ENCODE peak calls at places on chromosomes 5 and 9, in eight cellular contexts. G is heart left ventricle; P is CD4-positive, CD25-positive, alpha-beta regulatory T cell; Y is tibial nerve; N is naive thymus-derived CD4-positive, alpha-beta T cell; J is stomach; U is mucosa of descending colon; L is NT2/D1. D is an unnamed sample. For H3K4me1, the result is how much of the 10 kb centered on the place peaks cover.

GRCh38 chr9:126506361-126507317 is 107.1 kb upstream of the LMX1B start:
- DNase-seq in G (no peak), P (no peak), Y (no peak), N (no peak), J (no peak), U (no peak), L (no peak), D (no peak)

GRCh38 chr9:37283730-37284235 is 138.7 kb upstream of the GRHPR start:
- DNase-seq in G (no peak), P (no peak), Y (no peak), N (no peak), J (no peak), U (no peak), L (no peak), D (peak)

GRCh38 chr5:10735569-10736255 is 25.3 kb downstream of the DAP start:
- DNase-seq in G (no peak), P (no peak), Y (no peak), N (no peak), J (no peak), U (no peak), L (no peak), D (no peak)

GRCh38 chr5:133731951-133732350 is 119.6 kb upstream of the FSTL4 start:
- DNase-seq in G (peak), P (no peak), Y (no peak), N (no peak), J (no peak), U (no peak), L (no peak), D (no peak)

GRCh38 chr9:113785334-113785733 is 90.8 kb upstream of the ZNF618 start:
- DNase-seq in G (no peak), P (no peak), Y (no peak), N (no peak), J (peak), U (no peak), L (no peak), D (no peak)

GRCh38 chr5:140205216-140205615 is 30.2 kb downstream of the CYSTM1 start:
- DNase-seq in G (no peak), P (no peak), Y (no peak), N (no peak), J (no peak), U (no peak), L (no peak), D (no peak)

GRCh38 chr9:15469862-15470261 is 40.9 kb downstream of the PSIP1 start:
- DNase-seq in G (no peak), P (no peak), Y (no peak), N (no peak), J (no peak), U (no peak), L (no peak), D (no peak)

GRCh38 chr5:34822921-34823715 is 15.8 kb upstream of the TTC23L start:
- DNase-seq in G (no peak), P (no peak), Y (no peak), N (no peak), J (no peak), U (no peak), L (no peak), D (no peak)

GRCh38 chr9:7452378-7452777 is 347.2 kb downstream of the DMAC1 start:
- DNase-seq in G (no peak), P (no peak), Y (no peak), N (no peak), J (no peak), U (no peak), L (no peak), D (no peak)

GRCh38 chr5:178069909-178070308 is 43.4 kb upstream of the N4BP3 start:
- DNase-seq in G (no peak), P (peak), Y (no peak), N (no peak), J (no peak), U (no peak), L (no peak), D (peak)

GRCh38 chr5:178068293-178068692 is 45.0 kb upstream of the N4BP3 start:
- DNase-seq in G (no peak), P (no peak), Y (no peak), N (no peak), J (no peak), U (no peak), L (no peak), D (no peak)

GRCh38 chr5:178072749-178073148 is 40.6 kb upstream of the N4BP3 start:
- DNase-seq in G (no peak), P (no peak), Y (no peak), N (no peak), J (no peak), U (no peak), L (no peak), D (no peak)

GRCh38 chr5:178074266-178074952 is 38.9 kb upstream of the N4BP3 start:
- DNase-seq in G (no peak), P (no peak), Y (no peak), N (no peak), J (no peak), U (no peak), L (no peak), D (no peak)

GRCh38 chr5:178071108-178071507 is 42.2 kb upstream of the N4BP3 start:
- DNase-seq in G (no peak), P (no peak), Y (no peak), N (no peak), J (no peak), U (no peak), L (no peak), D (no peak)
- H3K4me1 ChIP-seq in G (under half), P (under half), Y (under half), N (under half), J (under half), U (under half), L (under half), D (under half)

GRCh38 chr9:137111788-137112563 is 2.6 kb downstream of the DPP7 start:
- DNase-seq in G (no peak), P (no peak), Y (no peak), N (no peak), J (no peak), U (no peak), L (no peak), D (no peak)
- H3K4me1 ChIP-seq in G (under half), P (under half), Y (under half), N (under half), J (under half), U (under half), L (under half), D (under half)

GRCh38 chr9:14352549-14352948 is 38.6 kb upstream of the NFIB start:
- DNase-seq in G (no peak), P (no peak), Y (no peak), N (no peak), J (no peak), U (no peak), L (no peak), D (no peak)
- H3K4me1 ChIP-seq in G (half or more), P (under half), Y (under half), N (under half), J (under half), U (under half), L (under half), D (under half)

DNA sequence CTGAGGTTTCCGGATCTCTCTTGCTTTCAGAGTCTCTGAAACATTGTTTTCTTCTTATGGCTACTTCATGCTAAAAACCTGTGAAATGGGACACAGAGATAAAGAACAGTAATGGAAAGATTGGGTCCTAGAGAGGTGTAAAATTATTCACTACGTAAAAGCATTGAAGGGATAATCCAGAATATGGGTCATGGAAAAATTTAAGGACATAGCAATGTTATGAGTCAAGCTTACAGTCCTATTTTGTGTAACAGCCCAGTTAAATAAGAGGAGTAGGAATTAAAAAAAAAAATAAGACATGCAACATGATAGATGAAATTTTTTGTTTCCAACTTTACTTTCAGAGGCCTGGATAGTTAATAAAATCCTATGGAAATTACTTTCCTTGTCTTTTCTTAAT is 61.9 kb upstream of the ELL2 start:
- DNase-seq in G (no peak), P (no peak), Y (no peak), N (no peak), J (no peak), U (no peak), L (no peak), D (no peak)
- H3K4me1 ChIP-seq in G (under half), P (under half), Y (under half), N (under half), J (under half), U (under half), L (under half), D (under half)

GRCh38 chr9:131874916-131875670 is 135.2 kb upstream of the RAPGEF1 start:
- DNase-seq in G (no peak), P (no peak), Y (no peak), N (no peak), J (no peak), U (no peak), L (no peak), D (no peak)
- H3K4me1 ChIP-seq in G (under half), P (under half), Y (under half), N (under half), J (under half), U (under half), L (under half), D (under half)

GRCh38 chr5:119360905-119361605 is 5.2 kb downstream of the TNFAIP8 start:
- DNase-seq in G (no peak), P (no peak), Y (no peak), N (no peak), J (no peak), U (no peak), L (no peak), D (no peak)

GRCh38 chr5:119357815-119358559 is 2.2 kb downstream of the TNFAIP8 start:
- DNase-seq in G (no peak), P (no peak), Y (no peak), N (no peak), J (no peak), U (no peak), L (no peak), D (peak)

GRCh38 chr5:119357309-119357708 is 1.5 kb downstream of the TNFAIP8 start:
- DNase-seq in G (no peak), P (no peak), Y (no peak), N (no peak), J (no peak), U (no peak), L (no peak), D (no peak)

GRCh38 chr5:119359737-119360413 is 4.1 kb downstream of the TNFAIP8 start:
- DNase-seq in G (no peak), P (no peak), Y (no peak), N (no peak), J (no peak), U (no peak), L (no peak), D (no peak)

DNA sequence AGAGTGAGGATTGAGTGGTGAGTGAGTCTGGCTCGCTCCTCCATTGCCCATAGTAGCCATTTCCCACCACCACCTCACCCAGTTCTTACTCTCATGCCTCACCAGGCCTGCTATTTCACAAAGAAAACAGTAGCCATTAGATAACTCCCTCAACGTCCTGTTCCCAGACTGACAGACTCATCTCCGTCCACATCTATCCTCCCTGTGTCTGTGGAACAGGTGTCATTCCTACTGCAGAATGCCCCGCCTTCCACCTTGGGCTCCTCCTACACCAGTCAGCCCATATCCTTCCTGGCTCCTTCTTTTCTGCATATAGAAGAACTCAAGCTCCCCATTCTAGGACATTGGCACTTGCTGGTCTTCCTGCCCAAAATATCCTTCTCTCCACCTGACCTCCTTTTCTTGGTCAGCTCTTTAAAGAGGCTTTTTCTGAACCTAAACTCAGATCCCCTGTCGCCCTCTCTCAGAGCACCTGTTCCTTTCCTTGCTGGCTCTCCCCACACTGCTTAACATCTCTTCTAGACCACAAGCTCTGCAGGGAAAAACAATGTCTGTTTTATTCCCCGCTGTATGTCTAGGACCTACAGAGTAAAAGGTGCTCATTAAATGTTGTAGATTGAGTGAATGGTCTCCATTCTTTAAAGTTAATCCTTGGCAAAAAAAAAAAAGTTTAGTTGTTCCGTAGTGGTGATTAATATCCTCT is 3.2 kb downstream of the TNFAIP8 start:
- DNase-seq in G (no peak), P (no peak), Y (no peak), N (no peak), J (no peak), U (no peak), L (no peak), D (no peak)
- H3K4me1 ChIP-seq in G (under half), P (half or more), Y (under half), N (half or more), J (under half), U (under half), L (under half), D (under half)

GRCh38 chr5:142783601-142784291 is 13.6 kb downstream of the ARHGAP26 start:
- DNase-seq in G (peak), P (no peak), Y (no peak), N (no peak), J (no peak), U (no peak), L (no peak), D (no peak)

GRCh38 chr5:142785211-142785610 is 15.0 kb downstream of the ARHGAP26 start:
- DNase-seq in G (no peak), P (no peak), Y (no peak), N (no peak), J (no peak), U (no peak), L (no peak), D (no peak)

GRCh38 chr5:142782976-142783539 is 12.9 kb downstream of the ARHGAP26 start:
- DNase-seq in G (peak), P (no peak), Y (peak), N (no peak), J (no peak), U (no peak), L (no peak), D (no peak)

GRCh38 chr5:142780871-142781270 is 10.7 kb downstream of the ARHGAP26 start:
- DNase-seq in G (peak), P (no peak), Y (no peak), N (no peak), J (no peak), U (no peak), L (no peak), D (no peak)

DNA sequence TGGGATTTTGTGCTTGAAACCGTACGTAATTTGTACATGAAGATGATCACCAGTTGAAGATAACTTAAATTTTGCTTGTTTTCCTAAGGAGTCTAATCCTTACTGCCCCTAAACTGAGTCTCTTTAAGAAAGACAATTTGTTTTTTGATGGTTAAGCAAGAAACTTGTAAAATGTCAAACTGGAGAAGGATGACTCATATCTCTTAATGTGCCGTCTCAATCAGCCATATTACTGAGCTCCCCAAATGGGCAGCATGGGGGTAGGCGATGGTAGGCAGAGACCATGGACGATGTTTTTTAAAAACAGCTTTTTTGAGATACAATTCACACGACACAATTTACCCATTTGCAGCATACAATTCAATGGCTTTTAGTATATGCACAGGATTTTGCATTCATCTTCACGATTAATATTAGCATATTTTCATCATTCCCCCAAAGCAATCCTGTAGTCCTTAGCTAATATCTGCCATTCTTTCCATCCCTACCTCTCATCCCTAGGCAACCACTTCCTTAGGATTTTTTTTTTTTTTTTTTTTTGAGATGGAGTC is 14.3 kb downstream of the ARHGAP26 start:
- DNase-seq in G (no peak), P (no peak), Y (no peak), N (no peak), J (no peak), U (no peak), L (no peak), D (no peak)
- H3K4me1 ChIP-seq in G (half or more), P (under half), Y (under half), N (half or more), J (under half), U (under half), L (under half), D (under half)

D was measured in HAP-1.